ENCODE peak calls at places on chromosomes 11 and 22, in nine cellular contexts. K is spleen, W is left ventricle myocardium inferior, E is pancreas, L is lung, B is right lobe of liver, N is body of pancreas, V is kidney, J is thyroid gland. D is an unnamed sample.

GRCh38 chr11:31887180-31887579 is 76.1 kb upstream of the PAX6 start:
- DNase-seq in K (no peak), W (no peak), B (no peak), V (no peak), J (no peak), L (no peak), E (no peak), N (no peak), D (peak; percentile 16)

GRCh38 chr11:67266424-67267187 is at the start of gene GRK2:
- DNase-seq in V (peak; percentile 86), K (peak; percentile 93), B (peak; percentile 60), L (no peak), N (peak; percentile 53), E (peak; percentile 73), W (no peak), J (peak; percentile 54), D (peak; percentile 58)

GRCh38 chr11:27991731-27992130 is 116.2 kb downstream of the KIF18A start:
- DNase-seq in L (no peak), B (no peak), N (no peak), J (no peak), V (no peak), W (no peak), E (no peak), K (no peak), D (no peak)

GRCh38 chr11:86524603-86525352 is 147.6 kb downstream of the ME3 start:
- DNase-seq in E (no peak), B (no peak), N (no peak), V (no peak), L (no peak), K (no peak), J (no peak), W (no peak), D (no peak)

GRCh38 chr11:119110439-119110838 is 3.3 kb downstream of the C2CD2L start:
- DNase-seq in E (no peak), J (no peak), V (no peak), B (no peak), K (no peak), W (no peak), N (no peak), L (no peak), D (no peak)

GRCh38 chr11:35786918-35787557 is 124.5 kb downstream of the TRIM44 start:
- DNase-seq in J (no peak), W (no peak), K (no peak), E (no peak), L (no peak), N (no peak), V (no peak), B (no peak), D (no peak)

GRCh38 chr22:22888509-22889353 is 1.1 kb downstream of the IGLL5 start:
- DNase-seq in W (no peak), B (peak; percentile 16), V (no peak), E (no peak), J (no peak), N (no peak), L (no peak), K (no peak), D (no peak)

GRCh38 chr11:2202071-2202899 is 30.7 kb upstream of the TH start:
- DNase-seq in E (peak; percentile 75), K (peak; percentile 65), J (peak; percentile 93), B (no peak), V (peak; percentile 97), L (peak; percentile 68), N (peak; percentile 64), W (peak; percentile 11), D (no peak)

DNA sequence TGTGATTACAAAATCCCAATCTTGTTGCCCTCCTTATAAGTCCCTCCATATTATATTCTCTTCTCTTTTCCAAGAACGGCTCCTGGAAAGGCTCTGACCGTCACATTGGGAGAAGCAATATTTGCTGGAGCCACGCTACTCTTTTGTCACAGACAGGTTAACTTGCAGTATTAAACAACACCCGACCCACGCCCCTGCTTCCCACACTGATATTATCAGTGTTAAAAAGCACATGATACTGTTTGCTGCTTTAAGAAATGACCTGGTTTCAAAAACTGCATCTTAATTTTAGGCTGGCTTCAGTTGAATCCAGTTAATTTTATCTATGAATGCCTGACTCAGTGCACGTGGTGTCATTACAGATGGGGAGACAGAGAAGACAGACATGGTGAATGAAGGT is 3.1 kb downstream of the FLI1 start:
- DNase-seq in B (no peak), J (no peak), V (no peak), E (no peak), N (no peak), W (no peak), L (no peak), K (no peak), D (no peak)
- H3K4me1 ChIP-seq in B (no peaks in the 10 kb centered on the region), J (peaks cover 26% of the 10 kb centered on the region), V (peaks cover 5% of the 10 kb centered on the region), E (peaks cover 13% of the 10 kb centered on the region), N (peaks cover 27% of the 10 kb centered on the region), W (peaks cover 77% of the 10 kb centered on the region), L (peaks cover 3% of the 10 kb centered on the region), K (peaks cover 41% of the 10 kb centered on the region), D (no peaks in the 10 kb centered on the region)

DNA sequence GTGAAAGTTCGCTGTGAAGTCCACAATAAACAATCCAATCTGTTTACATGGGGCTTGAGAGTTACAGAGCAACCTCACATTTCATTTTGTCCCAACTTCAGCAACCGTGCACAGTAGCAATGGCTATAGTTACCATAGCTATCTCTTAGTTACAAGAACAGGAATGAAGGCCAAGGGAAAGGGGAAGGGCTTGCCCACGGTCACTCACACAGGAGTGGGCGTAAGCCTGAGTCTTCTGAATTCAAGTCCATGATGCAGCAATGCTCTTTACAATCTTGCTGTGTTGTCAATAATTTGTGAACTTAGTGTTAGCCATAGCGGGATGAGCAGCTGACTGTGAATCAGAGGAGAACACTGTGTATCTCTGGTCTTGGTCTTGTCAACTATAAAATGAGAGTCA is 102.9 kb downstream of the ADAMTS15 start:
- DNase-seq in V (no peak), L (no peak), K (no peak), N (no peak), W (no peak), J (no peak), E (no peak), B (no peak), D (no peak)
- H3K4me1 ChIP-seq in V (no peaks in the 10 kb centered on the region), L (peaks cover 3% of the 10 kb centered on the region), K (no peaks in the 10 kb centered on the region), N (peaks cover 10% of the 10 kb centered on the region), W (peaks cover 16% of the 10 kb centered on the region), J (peaks cover 16% of the 10 kb centered on the region), E (peaks cover 14% of the 10 kb centered on the region), B (no peaks in the 10 kb centered on the region), D (no peaks in the 10 kb centered on the region)

DNA sequence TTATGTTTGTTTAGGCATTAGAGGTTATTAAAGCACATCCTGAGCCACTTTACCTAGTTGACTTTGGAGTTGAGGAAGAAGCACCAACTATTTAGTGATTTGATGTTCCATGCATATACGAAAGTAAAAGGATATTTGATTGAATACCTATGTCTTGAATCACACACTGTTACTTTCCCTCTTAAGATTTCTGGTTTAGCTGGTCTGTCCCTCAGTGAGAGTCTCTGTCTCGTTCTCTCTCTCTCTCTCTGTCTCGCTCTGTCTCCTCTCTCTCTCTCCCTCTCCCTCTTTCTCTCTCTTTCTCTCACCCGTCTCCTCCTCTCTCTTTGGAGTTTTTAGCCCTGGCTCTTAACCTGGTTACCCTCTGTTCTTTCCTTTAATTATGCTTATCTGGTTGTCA is 11.0 kb downstream of the CTNND1 start:
- DNase-seq in E (no peak), N (no peak), V (no peak), L (no peak), B (no peak), W (no peak), K (no peak), J (no peak), D (no peak)
- H3K4me1 ChIP-seq in E (peaks cover 40% of the 10 kb centered on the region), N (peaks cover 88% of the 10 kb centered on the region), V (peaks cover 45% of the 10 kb centered on the region), L (peaks cover 15% of the 10 kb centered on the region), B (peaks cover 64% of the 10 kb centered on the region), W (peaks cover 100% of the 10 kb centered on the region), K (peaks cover 33% of the 10 kb centered on the region), J (peaks cover 88% of the 10 kb centered on the region), D (no peaks in the 10 kb centered on the region)

GRCh38 chr11:114075891-114076441 is 16.5 kb downstream of the ZBTB16 start:
- DNase-seq in V (no peak), K (no peak), E (no peak), W (no peak), B (no peak), N (no peak), J (peak; percentile 60), L (no peak), D (peak; percentile 57)
- H3K4me1 ChIP-seq in V (peaks cover 39% of the 10 kb centered on the region), K (peaks cover 68% of the 10 kb centered on the region), E (peaks cover 40% of the 10 kb centered on the region), W (peaks cover 100% of the 10 kb centered on the region), B (peaks cover 97% of the 10 kb centered on the region), N (peaks cover 96% of the 10 kb centered on the region), J (peaks cover 97% of the 10 kb centered on the region), L (peaks cover 53% of the 10 kb centered on the region), D (no peaks in the 10 kb centered on the region)

DNA sequence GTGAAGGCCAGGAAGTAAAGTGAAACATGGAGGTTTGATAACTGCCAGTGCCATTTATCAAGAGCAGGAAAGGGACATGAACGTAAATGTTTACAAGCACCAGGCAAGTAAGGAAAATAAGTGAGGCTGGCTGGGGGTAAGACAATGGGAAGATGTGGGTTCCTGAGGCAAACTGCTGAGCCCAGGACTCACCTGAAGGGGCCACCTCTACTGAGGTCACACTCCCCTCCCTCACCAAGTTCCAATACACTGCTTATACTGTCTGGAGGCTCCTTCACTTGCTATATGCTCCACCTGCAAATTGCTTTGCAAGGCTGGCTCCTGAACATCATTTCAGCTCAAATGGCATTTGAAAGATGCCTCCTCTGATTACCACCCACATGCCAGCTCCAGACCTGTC is 10.3 kb upstream of the ZC3H12C start:
- DNase-seq in V (no peak), K (no peak), N (no peak), W (no peak), B (no peak), J (no peak), L (no peak), E (no peak), D (no peak)
- H3K4me1 ChIP-seq in V (no peaks in the 10 kb centered on the region), K (no peaks in the 10 kb centered on the region), N (peaks cover under 1% of the 10 kb centered on the region), W (no peaks in the 10 kb centered on the region), B (no peaks in the 10 kb centered on the region), J (peaks cover 11% of the 10 kb centered on the region), L (peaks cover 2% of the 10 kb centered on the region), E (no peaks in the 10 kb centered on the region), D (no peaks in the 10 kb centered on the region)

GRCh38 chr11:95514386-95515145 is 275.0 kb downstream of the FAM76B start:
- DNase-seq in L (no peak), K (no peak), N (no peak), E (no peak), W (no peak), V (no peak), B (no peak), J (no peak), D (no peak)

GRCh38 chr11:95512177-95512576 is 277.4 kb downstream of the FAM76B start:
- DNase-seq in W (no peak), V (no peak), N (no peak), K (no peak), E (no peak), J (peak; percentile 2), L (peak; percentile 32), B (no peak), D (no peak)

GRCh38 chr11:95515379-95515778 is 274.2 kb downstream of the FAM76B start:
- DNase-seq in K (no peak), J (no peak), E (no peak), V (no peak), N (no peak), L (no peak), W (no peak), B (no peak), D (no peak)

GRCh38 chr11:95516786-95517185 is 272.8 kb downstream of the FAM76B start:
- DNase-seq in W (no peak), K (no peak), V (no peak), J (no peak), B (no peak), L (no peak), E (no peak), N (no peak), D (no peak)

DNA sequence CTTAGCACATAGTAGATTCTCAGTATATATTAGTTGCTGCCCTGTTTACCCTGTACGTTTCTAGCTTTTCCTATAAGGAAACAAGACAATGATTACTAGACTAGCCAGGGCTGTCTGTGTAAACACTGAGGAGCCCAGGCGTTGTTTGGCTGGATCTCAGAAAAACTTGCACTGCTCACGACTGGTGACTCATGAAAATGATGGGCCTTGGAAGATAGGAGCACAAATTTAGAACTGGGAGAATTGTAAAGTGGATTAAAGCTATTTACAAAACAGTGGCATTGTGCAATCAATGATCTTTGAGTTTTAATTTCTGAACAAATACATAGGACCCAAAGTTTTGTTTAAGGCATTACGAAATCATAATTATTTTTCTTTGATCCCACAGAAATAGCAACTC is 276.9 kb downstream of the FAM76B start:
- DNase-seq in W (peak; percentile 22), V (peak; percentile 73), B (peak; percentile 47), E (no peak), K (no peak), N (no peak), J (peak; percentile 69), L (peak; percentile 37), D (peak; percentile 51)
- H3K4me1 ChIP-seq in W (peaks cover 14% of the 10 kb centered on the region), V (no peaks in the 10 kb centered on the region), B (no peaks in the 10 kb centered on the region), E (no peaks in the 10 kb centered on the region), K (no peaks in the 10 kb centered on the region), N (no peaks in the 10 kb centered on the region), J (peaks cover 6% of the 10 kb centered on the region), L (no peaks in the 10 kb centered on the region), D (peaks cover 9% of the 10 kb centered on the region)

D was measured in BE2C.